ENCODE peak calls at places on chromosomes 7 and 10, in nine cellular contexts. P, R, Y, V, L, M, D, H and F are unnamed samples.

GRCh38 chr10:21368728-21369425 is 156.6 kb downstream of the SKIDA1 start:
- DNase-seq in H (peak; percentile 17), Y (no peak), D (no peak), P (no peak), R (no peak), M (no peak), V (no peak), L (no peak), F (no peak)

GRCh38 chr7:120272896-120273475 is at the start of gene KCND2:
- DNase-seq in D (no peak), P (no peak), V (no peak), Y (no peak), H (peak; percentile 43), L (no peak), R (peak; percentile 28), M (peak; percentile 79), F (no peak)

GRCh38 chr10:126119591-126119990 is 223.2 kb downstream of the FANK1 start:
- DNase-seq in Y (no peak), M (no peak), R (no peak), V (no peak), H (no peak), D (no peak), P (no peak), L (no peak), F (no peak)

GRCh38 chr10:102269017-102269416 is 23.7 kb downstream of the GBF1 start:
- DNase-seq in H (no peak), D (no peak), Y (no peak), L (no peak), M (no peak), V (no peak), P (no peak), R (no peak), F (no peak)

GRCh38 chr7:38321515-38321944 is 48.1 kb upstream of the TARP start:
- DNase-seq in P (no peak), L (no peak), D (no peak), H (no peak), R (no peak), Y (no peak), V (no peak), M (no peak), F (no peak)

GRCh38 chr7:122844191-122844988 is 41.9 kb downstream of the CADPS2 start:
- DNase-seq in R (no peak), L (no peak), Y (no peak), D (no peak), M (no peak), P (no peak), V (no peak), H (no peak), F (no peak)

GRCh38 chr10:44995914-44996633 is 4.6 kb upstream of the ZNF22 start:
- DNase-seq in Y (peak; percentile 71), D (no peak), P (peak; percentile 76), V (no peak), M (no peak), R (no peak), L (peak; percentile 82), H (peak; percentile 72), F (no peak)

GRCh38 chr7:41104621-41105020 is 598.3 kb downstream of the INHBA start:
- DNase-seq in H (no peak), V (no peak), P (no peak), Y (no peak), M (no peak), R (no peak), D (no peak), L (no peak), F (no peak)

GRCh38 chr10:93875032-93875358 is 18.8 kb upstream of the SLC35G1 start:
- DNase-seq in H (no peak), V (no peak), L (no peak), R (no peak), Y (no peak), P (no peak), M (no peak), D (no peak), F (no peak)

GRCh38 chr10:13658864-13659685 is 72.3 kb downstream of the PRPF18 start:
- DNase-seq in P (no peak), Y (no peak), M (peak; percentile 62), L (peak; percentile 69), R (no peak), H (no peak), D (peak; percentile 87), V (peak; percentile 16), F (no peak)

GRCh38 chr10:124747745-124748144 is 3.6 kb upstream of the FAM53B start:
- DNase-seq in Y (no peak), M (no peak), P (no peak), D (no peak), V (no peak), L (no peak), H (no peak), R (no peak), F (no peak)

GRCh38 chr10:124745678-124746077 is 1.5 kb upstream of the FAM53B start:
- DNase-seq in D (no peak), V (no peak), H (peak; percentile 59), L (no peak), R (peak; percentile 74), Y (no peak), M (no peak), P (no peak), F (no peak)

GRCh38 chr10:124748206-124748605 is 4.0 kb upstream of the FAM53B start:
- DNase-seq in V (no peak), P (no peak), M (no peak), R (peak; percentile 10), H (peak; percentile 36), Y (no peak), L (no peak), D (no peak), F (no peak)

GRCh38 chr10:124745257-124745656 is 1.1 kb upstream of the FAM53B start:
- DNase-seq in V (no peak), M (no peak), D (no peak), R (no peak), Y (no peak), L (no peak), H (no peak), P (no peak), F (no peak)

DNA sequence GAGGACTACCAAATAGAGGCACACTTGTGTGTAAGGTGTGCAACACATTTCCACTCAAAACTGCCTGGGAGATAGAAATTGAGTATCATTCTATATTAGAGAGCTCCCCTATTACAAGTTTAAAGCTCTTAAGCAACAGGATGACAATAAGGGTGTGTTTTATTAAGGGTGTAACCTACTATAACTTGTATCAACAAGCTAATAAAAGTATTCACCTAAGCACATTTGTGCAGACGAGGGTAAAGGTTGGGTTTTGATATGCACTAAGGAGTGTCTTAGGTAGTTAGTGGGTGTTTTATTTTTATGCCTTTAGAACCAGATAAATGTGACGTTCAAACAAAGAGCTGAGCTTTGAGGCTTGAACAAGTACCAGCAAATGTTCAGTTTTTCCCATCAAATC is 2.8 kb upstream of the FAM53B start:
- DNase-seq in R (peak; percentile 7), P (no peak), L (no peak), Y (no peak), M (no peak), H (no peak), V (no peak), D (no peak), F (no peak)
- H3K27ac ChIP-seq in R (peak overlapping the region; percentile 41), P (no peak overlapping the region), L (no peak overlapping the region), Y (no peak overlapping the region), M (no peak overlapping the region), H (no peak overlapping the region), V (no peak overlapping the region), D (no peak overlapping the region), F (no peak overlapping the region)

GRCh38 chr7:144653449-144653848 is 182.4 kb downstream of the TPK1 start:
- DNase-seq in Y (no peak), R (no peak), H (no peak), P (no peak), D (no peak), V (no peak), L (no peak), M (no peak), F (no peak)

GRCh38 chr7:144649120-144649519 is 186.7 kb downstream of the TPK1 start:
- DNase-seq in M (no peak), Y (no peak), P (no peak), H (no peak), V (no peak), L (no peak), R (no peak), D (no peak), F (no peak)

GRCh38 chr7:144650439-144650838 is 185.4 kb downstream of the TPK1 start:
- DNase-seq in R (no peak), M (peak; percentile 79), V (no peak), Y (no peak), P (no peak), H (no peak), D (peak; percentile 70), L (no peak), F (no peak)
- H3K4me1 ChIP-seq in R (no peaks in the 10 kb centered on the region), M (no peaks in the 10 kb centered on the region), V (no peaks in the 10 kb centered on the region), Y (no peaks in the 10 kb centered on the region), P (no peaks in the 10 kb centered on the region), H (no peaks in the 10 kb centered on the region), D (no peaks in the 10 kb centered on the region), L (no peaks in the 10 kb centered on the region), F (no peaks in the 10 kb centered on the region)

GRCh38 chr10:4267084-4267774 is 482.2 kb upstream of the KLF6 start:
- DNase-seq in D (no peak), R (no peak), H (peak; percentile 15), Y (no peak), M (no peak), L (no peak), P (no peak), V (no peak), F (no peak)
- TF ChIP-seq CTCF in D (no peak), R (peak; percentile 30), H (peak; percentile 21), Y (no peak), M (no peak), L (peak; percentile 6), P (no peak), V (no peak), F (no peak)

GRCh38 chr7:131002600-131002999 is 268.6 kb upstream of the KLF14 start:
- DNase-seq in R (no peak), Y (no peak), H (no peak), P (no peak), V (no peak), M (no peak), D (no peak), L (no peak), F (no peak)

GRCh38 chr7:130999926-131000325 is 265.9 kb upstream of the KLF14 start:
- DNase-seq in L (no peak), R (no peak), P (no peak), H (no peak), V (no peak), M (no peak), Y (no peak), D (no peak), F (no peak)

GRCh38 chr7:130998993-130999602 is 265.1 kb upstream of the KLF14 start:
- DNase-seq in H (no peak), R (no peak), L (no peak), P (no peak), V (no peak), M (no peak), Y (no peak), D (no peak), F (no peak)

GRCh38 chr7:131000389-131000788 is 266.4 kb upstream of the KLF14 start:
- DNase-seq in V (no peak), P (no peak), M (no peak), L (no peak), Y (no peak), R (no peak), D (no peak), H (no peak), F (no peak)

DNA sequence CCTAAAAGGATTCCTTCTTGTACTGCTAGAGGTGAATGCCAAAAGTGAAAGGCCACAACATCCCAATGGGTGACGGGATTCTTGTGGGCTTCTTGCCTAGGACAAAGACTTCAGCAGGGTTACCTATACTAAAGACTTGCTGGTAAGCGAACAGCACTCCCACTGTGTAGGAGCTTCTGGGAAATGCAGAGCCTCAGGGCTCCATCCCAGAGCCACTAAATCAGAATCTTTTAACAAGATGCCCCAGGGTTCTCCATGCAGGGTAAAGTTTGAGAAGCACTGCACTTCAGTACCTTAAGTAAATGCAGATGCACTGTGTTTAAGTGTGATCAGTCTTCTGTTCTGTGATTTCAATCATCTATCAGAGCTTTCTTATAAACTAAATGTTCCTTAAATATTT is 266.9 kb upstream of the KLF14 start:
- DNase-seq in V (no peak), D (no peak), H (no peak), L (no peak), Y (no peak), P (no peak), R (no peak), M (no peak), F (no peak)
- H3K27ac ChIP-seq in V (no peak overlapping the region), D (no peak overlapping the region), H (no peak overlapping the region), L (no peak overlapping the region), Y (no peak overlapping the region), P (no peak overlapping the region), R (no peak overlapping the region), M (no peak overlapping the region), F (no peak overlapping the region)